ENCODE peak calls at places on chromosomes 12 and 14, in nine cellular contexts. One of them, this sample, is unnamed.

GRCh38 chr12:69872804-69873203 is 47.8 kb downstream of the MYRFL start:
- DNase-seq in endothelial cell of umbilical vein: peak
- DNase-seq in choroid plexus epithelial cell: peak
- DNase-seq in suprapubic skin: no peak
- DNase-seq in cardiac fibroblast: peak
- DNase-seq in Calu3: no peak
- DNase-seq in IMR-90: peak
- DNase-seq in heart right ventricle: no peak
- DNase-seq in fibroblast of mammary gland: peak
- DNase-seq in this sample: no peak

GRCh38 chr14:101202627-101203404 is 299.3 kb upstream of the RTL1 start:
- DNase-seq in endothelial cell of umbilical vein: no peak
- DNase-seq in choroid plexus epithelial cell: no peak
- DNase-seq in suprapubic skin: no peak
- DNase-seq in cardiac fibroblast: no peak
- DNase-seq in Calu3: no peak
- DNase-seq in IMR-90: no peak
- DNase-seq in heart right ventricle: no peak
- DNase-seq in fibroblast of mammary gland: no peak
- DNase-seq in this sample: peak

GRCh38 chr12:113207621-113208040 is 13.6 kb upstream of the TPCN1 start:
- DNase-seq in endothelial cell of umbilical vein: no peak
- DNase-seq in choroid plexus epithelial cell: peak
- DNase-seq in suprapubic skin: no peak
- DNase-seq in cardiac fibroblast: no peak
- DNase-seq in Calu3: no peak
- DNase-seq in IMR-90: no peak
- DNase-seq in heart right ventricle: no peak
- DNase-seq in fibroblast of mammary gland: no peak
- DNase-seq in this sample: no peak

GRCh38 chr14:67820428-67820881 is 876 bp downstream of the RAD51B start:
- DNase-seq in endothelial cell of umbilical vein: peak
- DNase-seq in choroid plexus epithelial cell: peak
- DNase-seq in suprapubic skin: no peak
- DNase-seq in cardiac fibroblast: peak
- DNase-seq in Calu3: no peak
- DNase-seq in IMR-90: peak
- DNase-seq in heart right ventricle: no peak
- DNase-seq in fibroblast of mammary gland: peak
- DNase-seq in this sample: no peak

GRCh38 chr14:39181026-39181692 is 6.1 kb downstream of the PNN start:
- DNase-seq in endothelial cell of umbilical vein: no peak
- DNase-seq in choroid plexus epithelial cell: no peak
- DNase-seq in suprapubic skin: no peak
- DNase-seq in cardiac fibroblast: no peak
- DNase-seq in Calu3: no peak
- DNase-seq in IMR-90: no peak
- DNase-seq in heart right ventricle: no peak
- DNase-seq in fibroblast of mammary gland: no peak
- DNase-seq in this sample: no peak

GRCh38 chr14:33908540-33909223 is 42.2 kb downstream of the EGLN3 start:
- DNase-seq in endothelial cell of umbilical vein: no peak
- DNase-seq in choroid plexus epithelial cell: no peak
- DNase-seq in suprapubic skin: no peak
- DNase-seq in cardiac fibroblast: no peak
- DNase-seq in Calu3: no peak
- DNase-seq in IMR-90: no peak
- DNase-seq in heart right ventricle: no peak
- DNase-seq in fibroblast of mammary gland: no peak
- DNase-seq in this sample: no peak

GRCh38 chr12:2034633-2035420 is 18.0 kb upstream of the CACNA1C start:
- DNase-seq in endothelial cell of umbilical vein: peak
- DNase-seq in choroid plexus epithelial cell: peak
- DNase-seq in suprapubic skin: peak
- DNase-seq in cardiac fibroblast: peak
- DNase-seq in Calu3: peak
- DNase-seq in IMR-90: peak
- DNase-seq in heart right ventricle: peak
- DNase-seq in fibroblast of mammary gland: peak
- DNase-seq in this sample: peak

GRCh38 chr14:50541159-50541567 is 8.8 kb upstream of the MAP4K5 start:
- DNase-seq in endothelial cell of umbilical vein: no peak
- DNase-seq in choroid plexus epithelial cell: no peak
- DNase-seq in suprapubic skin: no peak
- DNase-seq in cardiac fibroblast: no peak
- DNase-seq in Calu3: no peak
- DNase-seq in IMR-90: no peak
- DNase-seq in heart right ventricle: no peak
- DNase-seq in fibroblast of mammary gland: no peak
- DNase-seq in this sample: no peak

GRCh38 chr12:116739381-116739887 is 1.3 kb downstream of the RNFT2 start:
- DNase-seq in endothelial cell of umbilical vein: no peak
- DNase-seq in choroid plexus epithelial cell: no peak
- DNase-seq in suprapubic skin: no peak
- DNase-seq in cardiac fibroblast: no peak
- DNase-seq in Calu3: no peak
- DNase-seq in IMR-90: no peak
- DNase-seq in heart right ventricle: no peak
- DNase-seq in fibroblast of mammary gland: no peak
- DNase-seq in this sample: no peak

GRCh38 chr14:99605299-99605961 is 1.4 kb upstream of the CCDC85C start:
- DNase-seq in endothelial cell of umbilical vein: peak
- DNase-seq in choroid plexus epithelial cell: peak
- DNase-seq in suprapubic skin: no peak
- DNase-seq in cardiac fibroblast: peak
- DNase-seq in Calu3: peak
- DNase-seq in IMR-90: peak
- DNase-seq in heart right ventricle: peak
- DNase-seq in fibroblast of mammary gland: peak
- DNase-seq in this sample: no peak

GRCh38 chr14:23828611-23829010 is 125.0 kb upstream of the DHRS4 start:
- DNase-seq in endothelial cell of umbilical vein: no peak
- DNase-seq in choroid plexus epithelial cell: no peak
- DNase-seq in suprapubic skin: no peak
- DNase-seq in cardiac fibroblast: no peak
- DNase-seq in Calu3: no peak
- DNase-seq in IMR-90: no peak
- DNase-seq in heart right ventricle: no peak
- DNase-seq in fibroblast of mammary gland: no peak
- DNase-seq in this sample: no peak

GRCh38 chr12:27511723-27512045 is 12.3 kb upstream of the PPFIBP1 start:
- DNase-seq in endothelial cell of umbilical vein: no peak
- DNase-seq in choroid plexus epithelial cell: no peak
- DNase-seq in suprapubic skin: no peak
- DNase-seq in cardiac fibroblast: no peak
- DNase-seq in Calu3: no peak
- DNase-seq in IMR-90: no peak
- DNase-seq in heart right ventricle: no peak
- DNase-seq in fibroblast of mammary gland: no peak
- DNase-seq in this sample: no peak

GRCh38 chr14:39113685-39114072 is 444 bp upstream of the GEMIN2 start:
- DNase-seq in endothelial cell of umbilical vein: no peak
- DNase-seq in choroid plexus epithelial cell: no peak
- DNase-seq in suprapubic skin: no peak
- DNase-seq in cardiac fibroblast: no peak
- DNase-seq in Calu3: no peak
- DNase-seq in IMR-90: no peak
- DNase-seq in heart right ventricle: no peak
- DNase-seq in fibroblast of mammary gland: no peak
- DNase-seq in this sample: no peak

DNA sequence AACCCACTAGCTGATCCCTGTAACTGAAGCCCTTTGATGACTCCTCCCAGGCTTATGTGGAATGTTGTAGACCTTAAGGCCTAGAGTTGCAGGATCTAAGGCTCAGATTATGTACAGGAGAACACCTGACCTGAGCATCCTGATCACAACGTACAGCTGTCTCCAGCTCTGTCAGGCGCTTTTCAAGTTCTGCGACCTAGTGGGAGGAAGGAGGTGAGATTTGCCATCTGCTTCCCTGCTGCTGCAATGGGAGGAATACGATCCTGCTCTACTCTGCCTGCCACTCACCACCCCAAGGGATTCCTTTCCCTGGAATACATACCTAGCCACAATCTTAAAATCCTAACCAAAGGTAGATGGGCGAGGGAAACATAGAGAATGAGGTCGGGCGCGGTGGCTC is 10.5 kb downstream of the MBD6 start:
- DNase-seq in endothelial cell of umbilical vein: no peak
- DNase-seq in choroid plexus epithelial cell: no peak
- DNase-seq in suprapubic skin: no peak
- DNase-seq in cardiac fibroblast: no peak
- DNase-seq in Calu3: no peak
- DNase-seq in IMR-90: no peak
- DNase-seq in heart right ventricle: no peak
- DNase-seq in fibroblast of mammary gland: no peak
- DNase-seq in this sample: no peak
- TF ChIP-seq CTCF in endothelial cell of umbilical vein: no peak
- TF ChIP-seq CTCF in choroid plexus epithelial cell: no peak
- TF ChIP-seq CTCF in suprapubic skin: no peak
- TF ChIP-seq CTCF in cardiac fibroblast: no peak
- TF ChIP-seq CTCF in Calu3: no peak
- TF ChIP-seq CTCF in IMR-90: no peak
- TF ChIP-seq CTCF in heart right ventricle: no peak
- TF ChIP-seq CTCF in fibroblast of mammary gland: no peak
- TF ChIP-seq CTCF in this sample: no peak

GRCh38 chr12:6187948-6188793 is 12.0 kb upstream of the CD9 start:
- DNase-seq in endothelial cell of umbilical vein: no peak
- DNase-seq in choroid plexus epithelial cell: no peak
- DNase-seq in suprapubic skin: no peak
- DNase-seq in cardiac fibroblast: no peak
- DNase-seq in Calu3: no peak
- DNase-seq in IMR-90: no peak
- DNase-seq in heart right ventricle: no peak
- DNase-seq in fibroblast of mammary gland: no peak
- DNase-seq in this sample: no peak
- TF ChIP-seq CTCF in endothelial cell of umbilical vein: no peak
- TF ChIP-seq CTCF in choroid plexus epithelial cell: no peak
- TF ChIP-seq CTCF in suprapubic skin: no peak
- TF ChIP-seq CTCF in cardiac fibroblast: no peak
- TF ChIP-seq CTCF in Calu3: no peak
- TF ChIP-seq CTCF in IMR-90: no peak
- TF ChIP-seq CTCF in heart right ventricle: no peak
- TF ChIP-seq CTCF in fibroblast of mammary gland: no peak
- TF ChIP-seq CTCF in this sample: no peak

GRCh38 chr14:96108911-96109310 is 69.7 kb downstream of the C14orf132 start:
- DNase-seq in endothelial cell of umbilical vein: no peak
- DNase-seq in choroid plexus epithelial cell: no peak
- DNase-seq in suprapubic skin: peak
- DNase-seq in cardiac fibroblast: no peak
- DNase-seq in Calu3: no peak
- DNase-seq in IMR-90: no peak
- DNase-seq in heart right ventricle: no peak
- DNase-seq in fibroblast of mammary gland: no peak
- DNase-seq in this sample: no peak

GRCh38 chr14:96109956-96110355 is 70.8 kb downstream of the C14orf132 start:
- DNase-seq in endothelial cell of umbilical vein: no peak
- DNase-seq in choroid plexus epithelial cell: no peak
- DNase-seq in suprapubic skin: no peak
- DNase-seq in cardiac fibroblast: no peak
- DNase-seq in Calu3: no peak
- DNase-seq in IMR-90: no peak
- DNase-seq in heart right ventricle: no peak
- DNase-seq in fibroblast of mammary gland: no peak
- DNase-seq in this sample: no peak

GRCh38 chr14:96106891-96107290 is 67.7 kb downstream of the C14orf132 start:
- DNase-seq in endothelial cell of umbilical vein: no peak
- DNase-seq in choroid plexus epithelial cell: no peak
- DNase-seq in suprapubic skin: peak
- DNase-seq in cardiac fibroblast: no peak
- DNase-seq in Calu3: no peak
- DNase-seq in IMR-90: no peak
- DNase-seq in heart right ventricle: no peak
- DNase-seq in fibroblast of mammary gland: no peak
- DNase-seq in this sample: no peak

GRCh38 chr14:96105921-96106441 is 66.8 kb downstream of the C14orf132 start:
- DNase-seq in endothelial cell of umbilical vein: no peak
- DNase-seq in choroid plexus epithelial cell: no peak
- DNase-seq in suprapubic skin: peak
- DNase-seq in cardiac fibroblast: no peak
- DNase-seq in Calu3: no peak
- DNase-seq in IMR-90: no peak
- DNase-seq in heart right ventricle: no peak
- DNase-seq in fibroblast of mammary gland: peak
- DNase-seq in this sample: no peak

DNA sequence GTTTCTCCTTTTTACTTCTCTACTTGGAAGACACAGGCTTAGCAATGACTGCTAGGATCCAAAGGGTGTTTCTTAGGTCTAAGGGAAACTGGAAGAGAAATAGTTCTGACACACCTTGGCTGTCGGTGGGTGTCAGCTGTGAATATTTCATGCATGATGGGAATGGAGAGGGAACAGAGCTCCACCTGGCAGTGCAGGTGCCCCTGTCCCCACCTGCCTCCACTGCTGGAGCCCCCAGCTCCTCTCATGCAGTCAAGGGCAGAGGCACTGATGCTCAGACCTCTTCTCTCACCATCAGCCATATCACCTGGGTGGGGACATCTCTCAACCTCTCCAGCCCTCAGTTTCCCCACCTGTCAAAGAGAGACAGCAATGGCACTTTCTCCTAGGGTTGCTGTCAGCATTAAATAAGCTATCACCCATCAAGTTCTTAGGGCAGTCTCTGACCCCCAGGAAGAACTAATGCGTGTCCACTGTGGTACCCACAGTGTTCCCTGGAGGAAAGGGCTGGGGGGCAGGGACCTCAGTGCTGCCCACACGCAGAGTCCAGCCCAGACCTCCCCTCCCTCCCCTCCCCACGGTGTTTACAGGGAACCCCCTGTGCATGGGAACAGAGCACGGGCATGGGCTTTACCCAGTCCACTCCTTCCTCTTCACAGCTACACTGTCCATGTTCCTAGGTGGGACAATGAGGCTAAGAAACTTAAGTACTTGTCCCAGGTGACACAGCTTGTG is 69.1 kb downstream of the C14orf132 start:
- DNase-seq in endothelial cell of umbilical vein: no peak
- DNase-seq in choroid plexus epithelial cell: no peak
- DNase-seq in suprapubic skin: peak
- DNase-seq in cardiac fibroblast: no peak
- DNase-seq in Calu3: no peak
- DNase-seq in IMR-90: no peak
- DNase-seq in heart right ventricle: no peak
- DNase-seq in fibroblast of mammary gland: no peak
- DNase-seq in this sample: no peak
- TF ChIP-seq CTCF in endothelial cell of umbilical vein: no peak
- TF ChIP-seq CTCF in choroid plexus epithelial cell: no peak
- TF ChIP-seq CTCF in suprapubic skin: no peak
- TF ChIP-seq CTCF in cardiac fibroblast: no peak
- TF ChIP-seq CTCF in Calu3: no peak
- TF ChIP-seq CTCF in IMR-90: no peak
- TF ChIP-seq CTCF in heart right ventricle: no peak
- TF ChIP-seq CTCF in fibroblast of mammary gland: no peak
- TF ChIP-seq CTCF in this sample: no peak

DNA sequence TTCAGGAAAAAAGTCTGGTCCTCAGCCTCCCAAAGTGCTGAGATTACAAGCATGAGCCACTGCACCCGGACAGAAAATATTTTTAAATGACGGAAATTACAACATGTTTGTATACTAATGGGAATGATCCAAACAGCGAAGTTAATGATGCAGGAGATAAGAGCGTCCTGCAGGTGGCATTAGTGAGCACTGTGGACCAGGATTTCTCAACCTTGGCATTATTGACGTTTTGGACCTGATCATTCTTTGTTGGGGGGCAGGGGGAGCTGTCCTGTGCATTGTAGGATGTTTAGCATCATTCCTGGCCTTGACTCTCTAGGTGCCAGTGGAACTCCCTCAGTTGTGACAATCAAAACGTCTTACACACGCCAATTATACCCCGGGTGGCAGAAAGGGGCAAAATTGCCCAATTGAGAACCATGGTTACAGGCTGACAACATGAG is 34.1 kb downstream of the SCFD1 start:
- DNase-seq in endothelial cell of umbilical vein: peak
- DNase-seq in choroid plexus epithelial cell: peak
- DNase-seq in suprapubic skin: no peak
- DNase-seq in cardiac fibroblast: peak
- DNase-seq in Calu3: peak
- DNase-seq in IMR-90: peak
- DNase-seq in heart right ventricle: no peak
- DNase-seq in fibroblast of mammary gland: peak
- DNase-seq in this sample: no peak
- TF ChIP-seq CTCF in endothelial cell of umbilical vein: peak
- TF ChIP-seq CTCF in choroid plexus epithelial cell: peak
- TF ChIP-seq CTCF in suprapubic skin: peak
- TF ChIP-seq CTCF in cardiac fibroblast: peak
- TF ChIP-seq CTCF in Calu3: peak
- TF ChIP-seq CTCF in IMR-90: peak
- TF ChIP-seq CTCF in heart right ventricle: peak
- TF ChIP-seq CTCF in fibroblast of mammary gland: peak
- TF ChIP-seq CTCF in this sample: no peak